ENCODE peak calls at places on chromosomes 5 and 9, in six cellular contexts. E is mesothelial cell of epicardium, A is brain microvascular endothelial cell, N is A549, F is mucosa of descending colon, I is adrenal gland. G is an unnamed sample.

GRCh38 chr5:1789838-1790462 is 9.7 kb downstream of the MRPL36 start:
- DNase-seq in E (no peak), A (peak), N (no peak), F (no peak), I (no peak), G (no peak)

GRCh38 chr5:39570418-39571027 is 145.7 kb upstream of the DAB2 start:
- DNase-seq in E (no peak), A (peak), N (peak), F (no peak), I (no peak), G (no peak)

GRCh38 chr5:56270058-56270457 is 36.9 kb upstream of the ANKRD55 start:
- DNase-seq in E (no peak), A (no peak), N (peak), F (no peak), I (no peak), G (no peak)

GRCh38 chr9:35603506-35603985 is 1.5 kb upstream of the TESK1 start:
- DNase-seq in E (no peak), A (peak), N (no peak), F (no peak), I (peak), G (no peak)

GRCh38 chr5:113447651-113448050 is 12.9 kb upstream of the TSSK1B start:
- DNase-seq in E (no peak), A (no peak), N (no peak), F (no peak), I (no peak), G (no peak)

GRCh38 chr5:153592081-153592480 is 101.6 kb downstream of the GRIA1 start:
- DNase-seq in E (no peak), A (no peak), N (no peak), F (no peak), I (peak), G (no peak)

GRCh38 chr5:176870110-176870591 is 29.0 kb downstream of the HK3 start:
- DNase-seq in E (no peak), A (peak), N (peak), F (no peak), I (peak), G (no peak)

GRCh38 chr5:178428341-178429155 is 161.6 kb downstream of the COL23A1 start:
- DNase-seq in E (no peak), A (no peak), N (no peak), F (no peak), I (no peak), G (no peak)

GRCh38 chr5:78905084-78905938 is 79.8 kb downstream of the ARSB start:
- DNase-seq in E (no peak), A (no peak), N (no peak), F (no peak), I (no peak), G (no peak)

GRCh38 chr5:32230356-32231099 is 56.4 kb upstream of the GOLPH3 start:
- DNase-seq in E (no peak), A (no peak), N (no peak), F (no peak), I (no peak), G (peak)

GRCh38 chr9:124394167-124394566 is 21.1 kb downstream of the PSMB7 start:
- DNase-seq in E (no peak), A (no peak), N (no peak), F (no peak), I (no peak), G (no peak)

GRCh38 chr9:92706218-92706940 is 36.4 kb upstream of the IPPK start:
- DNase-seq in E (no peak), A (no peak), N (peak), F (no peak), I (no peak), G (no peak)

GRCh38 chr5:41334221-41334620 is 120.9 kb upstream of the C6 start:
- DNase-seq in E (no peak), A (no peak), N (no peak), F (no peak), I (no peak), G (no peak)

GRCh38 chr5:5598547-5599113 is 176.2 kb downstream of the ICE1 start:
- DNase-seq in E (no peak), A (no peak), N (peak), F (no peak), I (no peak), G (no peak)

GRCh38 chr5:37554938-37555337 is 175.8 kb downstream of the WDR70 start:
- DNase-seq in E (no peak), A (no peak), N (peak), F (no peak), I (no peak), G (no peak)
- TF ChIP-seq CTCF in E (no peak), A (peak), N (peak), F (no peak), I (no peak), G (peak)

DNA sequence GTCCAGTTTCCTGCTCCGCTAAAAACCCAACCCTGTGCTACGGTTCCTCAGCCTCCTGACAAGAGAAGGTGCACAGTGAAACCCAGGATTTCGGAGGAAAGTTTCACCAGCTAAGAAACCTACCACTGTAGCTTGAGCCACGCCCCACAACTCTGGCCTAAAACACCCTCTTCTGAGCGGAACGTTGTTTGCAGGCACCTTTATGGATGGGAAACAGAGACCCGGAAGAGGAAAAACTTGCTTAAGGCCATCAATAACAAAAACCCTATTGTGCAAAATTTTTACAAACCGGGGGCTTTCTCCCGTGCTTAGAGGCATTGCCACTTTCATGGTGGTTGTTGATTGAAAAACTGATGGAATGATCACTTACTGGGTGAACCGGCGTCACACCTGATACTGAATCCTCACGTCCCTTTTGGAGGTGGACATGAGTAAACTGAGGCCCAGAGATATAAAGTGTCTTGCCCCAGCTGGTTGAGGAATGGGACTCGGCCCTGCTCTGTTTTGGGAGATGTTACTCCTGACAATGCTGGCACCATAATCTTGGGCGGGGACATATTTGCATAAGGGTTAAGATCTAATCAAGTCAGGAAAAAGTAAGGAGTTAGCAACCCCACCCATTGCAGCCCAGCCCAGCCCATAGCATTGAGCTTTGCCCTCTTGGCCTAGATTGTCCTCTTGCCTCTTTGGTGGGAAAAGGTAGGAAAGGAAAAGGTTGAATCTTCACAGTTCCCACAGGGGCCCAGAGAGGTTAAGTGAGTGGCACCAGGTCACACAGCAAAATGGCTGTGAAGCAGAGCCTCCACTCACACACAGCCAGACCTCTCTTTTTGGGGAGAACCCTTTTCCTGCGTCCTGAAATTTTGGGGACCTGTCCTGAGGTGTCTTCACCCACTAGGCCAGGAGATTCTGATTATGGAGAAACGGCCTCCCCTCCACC is 23.2 kb upstream of the PTGS1 start:
- DNase-seq in E (no peak), A (no peak), N (peak), F (no peak), I (no peak), G (no peak)
- TF ChIP-seq CTCF in E (no peak), A (no peak), N (no peak), F (no peak), I (no peak), G (no peak)

GRCh38 chr5:90807483-90807882 is 248.9 kb downstream of the ADGRV1 start:
- DNase-seq in E (no peak), A (no peak), N (no peak), F (no peak), I (no peak), G (no peak)

GRCh38 chr5:90803891-90804290 is 245.3 kb downstream of the ADGRV1 start:
- DNase-seq in E (no peak), A (no peak), N (no peak), F (no peak), I (no peak), G (no peak)

GRCh38 chr5:90803376-90803775 is 244.8 kb downstream of the ADGRV1 start:
- DNase-seq in E (no peak), A (no peak), N (peak), F (no peak), I (no peak), G (no peak)

GRCh38 chr5:90802695-90803317 is 244.2 kb downstream of the ADGRV1 start:
- DNase-seq in E (no peak), A (peak), N (peak), F (no peak), I (peak), G (no peak)
- TF ChIP-seq CTCF in E (peak), A (peak), N (peak), F (peak), I (peak), G (peak)

DNA sequence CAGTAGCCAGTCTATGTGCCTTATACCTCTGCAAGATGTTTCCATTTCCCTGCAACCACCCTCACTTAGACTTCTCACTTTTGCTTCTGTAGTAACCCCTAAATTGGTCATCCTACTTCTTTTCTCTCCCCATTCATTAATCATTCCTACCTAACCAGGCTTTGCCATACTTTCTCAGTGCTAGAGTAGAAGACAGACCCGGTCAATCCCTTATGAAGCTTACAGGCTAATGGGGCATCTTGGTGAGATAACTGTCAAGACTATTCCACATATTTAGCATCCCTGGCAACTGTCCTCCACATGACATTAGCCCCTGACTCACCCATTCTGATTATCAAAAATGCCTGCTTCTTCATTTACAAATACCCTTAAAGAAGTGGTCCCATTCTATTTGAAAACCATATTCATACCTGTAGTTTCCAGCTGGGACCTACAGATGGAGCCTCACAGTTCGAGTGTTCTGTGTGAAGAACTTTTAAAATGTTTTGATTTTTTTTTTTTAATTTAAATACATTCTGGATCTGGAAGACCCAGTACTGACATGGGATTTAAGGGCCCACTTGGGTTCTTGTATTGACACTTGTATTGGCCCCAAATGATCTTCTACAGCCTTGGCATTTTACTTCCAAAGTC is 21.0 kb downstream of the F2RL2 start:
- DNase-seq in E (no peak), A (peak), N (peak), F (no peak), I (no peak), G (no peak)
- TF ChIP-seq CTCF in E (no peak), A (peak), N (peak), F (no peak), I (no peak), G (no peak)

DNA sequence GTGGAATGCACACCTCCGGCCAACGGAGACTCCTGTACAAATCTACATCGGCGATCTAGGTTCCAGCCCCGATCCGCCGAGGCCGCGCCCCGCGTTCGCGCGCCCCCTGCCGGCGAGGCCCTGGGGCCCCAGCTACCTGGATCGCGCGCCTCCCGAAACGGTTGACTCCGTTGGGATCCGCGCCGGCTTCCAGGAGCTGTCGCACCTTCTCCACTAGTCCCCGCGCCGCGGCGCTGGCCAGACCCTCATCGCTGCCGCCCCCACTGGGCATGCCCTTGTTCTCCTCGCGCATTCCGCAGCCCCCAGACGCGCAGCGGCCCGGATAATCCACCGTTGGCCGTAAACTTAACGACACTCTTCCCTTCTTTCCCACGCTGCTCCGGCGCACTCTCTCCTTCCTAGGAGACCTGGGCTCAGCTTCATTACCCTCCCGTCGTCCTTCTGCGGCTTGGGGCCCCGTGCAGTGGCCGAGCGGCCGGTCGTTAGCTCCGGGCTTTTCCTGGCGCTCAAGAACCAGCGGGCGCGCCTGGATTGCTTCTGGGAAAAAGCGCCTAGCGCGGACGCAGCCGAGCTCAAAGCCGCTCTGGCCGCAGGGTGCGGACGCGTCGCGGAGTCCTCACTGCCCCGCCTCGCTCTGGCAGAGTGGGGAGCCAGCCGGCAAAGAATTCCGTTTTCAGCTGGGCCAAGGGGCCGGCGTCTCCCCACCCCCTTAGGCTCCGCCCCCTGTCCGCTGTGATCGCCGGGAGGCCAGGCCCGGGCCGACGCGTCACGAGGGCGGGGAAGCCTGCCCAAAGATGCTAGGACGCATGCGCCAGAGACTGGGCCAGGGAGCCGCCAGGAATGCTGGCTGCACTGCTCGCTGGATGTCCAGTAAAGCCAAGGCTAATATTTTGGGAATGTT is at the start of gene CDKN2B:
- DNase-seq in E (peak), A (peak), N (no peak), F (peak), I (peak), G (peak)
- TF ChIP-seq CTCF in E (peak), A (peak), N (no peak), F (peak), I (peak), G (peak)

GRCh38 chr5:65880673-65881072 is 45.7 kb upstream of the ERBIN start:
- DNase-seq in E (no peak), A (peak), N (no peak), F (no peak), I (no peak), G (no peak)
- TF ChIP-seq CTCF in E (no peak), A (no peak), N (no peak), F (no peak), I (no peak), G (no peak)

DNA sequence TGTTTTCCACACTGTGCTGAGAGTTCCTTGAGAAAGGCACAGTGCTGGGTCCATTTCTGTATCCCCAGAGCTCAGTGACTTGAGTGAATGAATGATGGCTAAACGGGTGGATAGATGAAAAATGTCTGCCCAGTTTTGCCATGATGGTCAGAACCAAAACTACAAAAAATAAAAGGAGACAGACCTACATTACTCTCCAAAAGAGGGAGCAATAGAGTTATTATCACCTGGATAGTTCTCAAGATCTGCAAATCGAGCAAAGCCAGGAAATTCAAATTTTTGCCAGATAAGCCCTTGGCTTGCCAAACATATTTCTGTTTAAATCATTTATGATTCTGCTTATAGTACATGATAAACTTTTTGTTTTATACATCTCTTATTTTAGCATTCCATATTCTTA is 214.2 kb upstream of the ZNF462 start:
- DNase-seq in E (no peak), A (no peak), N (no peak), F (no peak), I (no peak), G (no peak)
- TF ChIP-seq CTCF in E (no peak), A (peak), N (peak), F (no peak), I (peak), G (no peak)

G was measured in CD14-positive monocyte.